ENCODE peak calls at places on chromosome 10, in four cellular contexts. T is AG10803; B is NCI-H2081; N is stimulated activated CD8-positive, alpha-beta memory T cell treated with anti-CD3 and anti-CD28 coated beads, Interleukin-7, amount 100 ng/mL, for 24 hours. X is an unnamed sample.

GRCh38 chr10:128569546-128569945 is 443.3 kb upstream of the MKI67 start:
- DNase-seq in T (no peak), B (no peak), N (no peak), X (no peak)

GRCh38 chr10:49139866-49140195 is 6.0 kb upstream of the FAM170B start:
- DNase-seq in T (peak; percentile 95), B (no peak), N (no peak), X (no peak)

GRCh38 chr10:43778571-43778970 is 129.9 kb upstream of the ZNF32 start:
- DNase-seq in T (no peak), B (no peak), N (no peak), X (no peak)

GRCh38 chr10:104349623-104350142 is 4.0 kb upstream of the CFAP58 start:
- DNase-seq in T (peak; percentile 68), B (no peak), N (no peak), X (no peak)

GRCh38 chr10:70617798-70618568 is 15.4 kb upstream of the PRF1 start:
- DNase-seq in T (peak; percentile 65), B (no peak), N (no peak), X (no peak)

GRCh38 chr10:77409697-77410471 is 227.7 kb downstream of the KCNMA1 start:
- DNase-seq in T (no peak), B (peak; percentile 84), N (no peak), X (peak; percentile 95)

GRCh38 chr10:120641695-120642094 is 184.7 kb downstream of the PLPP4 start:
- DNase-seq in T (no peak), B (no peak), N (no peak), X (no peak)

GRCh38 chr10:21757601-21757901 is 223.5 kb downstream of the MLLT10 start:
- DNase-seq in T (no peak), B (no peak), N (no peak), X (no peak)

GRCh38 chr10:43965918-43966570 is 317.4 kb upstream of the ZNF32 start:
- DNase-seq in T (no peak), B (no peak), N (no peak), X (no peak)

X was measured in NCI-H774.